ENCODE peak calls at places on chromosomes 16 and 17, in five cellular contexts. One of them, this sample, is unnamed.

GRCh38 chr16:82007189-82007588 is 4.1 kb downstream of the SDR42E1 start:
- DNase-seq in upper lobe of left lung: no peak
- DNase-seq in PC-9: no peak
- DNase-seq in cardiac muscle cell: no peak
- DNase-seq in stomach: no peak
- DNase-seq in this sample: no peak

GRCh38 chr17:64147110-64148016 is 17.4 kb upstream of the ERN1 start:
- DNase-seq in upper lobe of left lung: no peak
- DNase-seq in PC-9: peak
- DNase-seq in cardiac muscle cell: peak
- DNase-seq in stomach: no peak
- DNase-seq in this sample: peak

GRCh38 chr16:2966803-2967184 is 2.4 kb upstream of the PAQR4 start:
- DNase-seq in upper lobe of left lung: peak
- DNase-seq in PC-9: no peak
- DNase-seq in cardiac muscle cell: peak
- DNase-seq in stomach: peak
- DNase-seq in this sample: no peak

GRCh38 chr17:39058524-39058923 is 91.3 kb upstream of the FBXO47 start:
- DNase-seq in upper lobe of left lung: no peak
- DNase-seq in PC-9: no peak
- DNase-seq in cardiac muscle cell: no peak
- DNase-seq in stomach: no peak
- DNase-seq in this sample: no peak

GRCh38 chr17:614637-615546 is 99.7 kb downstream of the VPS53 start:
- DNase-seq in upper lobe of left lung: no peak
- DNase-seq in PC-9: no peak
- DNase-seq in cardiac muscle cell: no peak
- DNase-seq in stomach: no peak
- DNase-seq in this sample: peak

GRCh38 chr16:62665269-62665668 is 629.0 kb upstream of the CDH8 start:
- DNase-seq in upper lobe of left lung: no peak
- DNase-seq in PC-9: no peak
- DNase-seq in cardiac muscle cell: no peak
- DNase-seq in stomach: no peak
- DNase-seq in this sample: no peak

GRCh38 chr17:32348483-32348800 is 1.5 kb upstream of the ZNF207 start:
- DNase-seq in upper lobe of left lung: no peak
- DNase-seq in PC-9: no peak
- DNase-seq in cardiac muscle cell: no peak
- DNase-seq in stomach: no peak
- DNase-seq in this sample: no peak

GRCh38 chr16:242281-242680 is 7.7 kb downstream of the FAM234A start:
- DNase-seq in upper lobe of left lung: no peak
- DNase-seq in PC-9: no peak
- DNase-seq in cardiac muscle cell: no peak
- DNase-seq in stomach: no peak
- DNase-seq in this sample: no peak

GRCh38 chr17:17416400-17417360 is 60.1 kb upstream of the MED9 start:
- DNase-seq in upper lobe of left lung: peak
- DNase-seq in PC-9: peak
- DNase-seq in cardiac muscle cell: peak
- DNase-seq in stomach: peak
- DNase-seq in this sample: no peak

GRCh38 chr17:34926661-34927060 is 34.6 kb downstream of the CCT6B start:
- DNase-seq in upper lobe of left lung: no peak
- DNase-seq in PC-9: no peak
- DNase-seq in cardiac muscle cell: no peak
- DNase-seq in stomach: no peak
- DNase-seq in this sample: no peak

GRCh38 chr17:27256225-27257030 is 37.5 kb upstream of the WSB1 start:
- DNase-seq in upper lobe of left lung: peak
- DNase-seq in PC-9: peak
- DNase-seq in cardiac muscle cell: peak
- DNase-seq in stomach: no peak
- DNase-seq in this sample: no peak

GRCh38 chr17:64240741-64241347 is 22.2 kb downstream of the TEX2 start:
- DNase-seq in upper lobe of left lung: peak
- DNase-seq in PC-9: no peak
- DNase-seq in cardiac muscle cell: peak
- DNase-seq in stomach: no peak
- DNase-seq in this sample: peak

GRCh38 chr16:72409428-72409827 is 237.5 kb upstream of the PMFBP1 start:
- DNase-seq in upper lobe of left lung: no peak
- DNase-seq in PC-9: no peak
- DNase-seq in cardiac muscle cell: no peak
- DNase-seq in stomach: no peak
- DNase-seq in this sample: no peak

GRCh38 chr16:14955546-14956231 is 18.4 kb downstream of the NPIPA1 start:
- DNase-seq in upper lobe of left lung: no peak
- DNase-seq in PC-9: no peak
- DNase-seq in cardiac muscle cell: no peak
- DNase-seq in stomach: no peak
- DNase-seq in this sample: no peak

GRCh38 chr17:16447676-16448075 is 32.3 kb downstream of the TRPV2 start:
- DNase-seq in upper lobe of left lung: no peak
- DNase-seq in PC-9: no peak
- DNase-seq in cardiac muscle cell: no peak
- DNase-seq in stomach: no peak
- DNase-seq in this sample: no peak

GRCh38 chr17:65018612-65019290 is 37.8 kb downstream of the GNA13 start:
- DNase-seq in upper lobe of left lung: no peak
- DNase-seq in PC-9: no peak
- DNase-seq in cardiac muscle cell: no peak
- DNase-seq in stomach: no peak
- DNase-seq in this sample: no peak

GRCh38 chr17:39000021-39000601 is 32.9 kb upstream of the FBXO47 start:
- DNase-seq in upper lobe of left lung: no peak
- DNase-seq in PC-9: no peak
- DNase-seq in cardiac muscle cell: no peak
- DNase-seq in stomach: no peak
- DNase-seq in this sample: no peak

GRCh38 chr17:38451840-38452529 is 23.7 kb downstream of the ARHGAP23 start:
- DNase-seq in upper lobe of left lung: no peak
- DNase-seq in PC-9: no peak
- DNase-seq in cardiac muscle cell: peak
- DNase-seq in stomach: no peak
- DNase-seq in this sample: peak

GRCh38 chr16:11356573-11357331 is 11.5 kb downstream of the RMI2 start:
- DNase-seq in upper lobe of left lung: peak
- DNase-seq in PC-9: no peak
- DNase-seq in cardiac muscle cell: peak
- DNase-seq in stomach: peak
- DNase-seq in this sample: no peak

GRCh38 chr16:61814716-61815347 is 221.4 kb downstream of the CDH8 start:
- DNase-seq in upper lobe of left lung: no peak
- DNase-seq in PC-9: no peak
- DNase-seq in cardiac muscle cell: no peak
- DNase-seq in stomach: no peak
- DNase-seq in this sample: no peak

GRCh38 chr16:67228034-67228785 is 1.3 kb downstream of the TMEM208 start:
- DNase-seq in upper lobe of left lung: no peak
- DNase-seq in PC-9: no peak
- DNase-seq in cardiac muscle cell: no peak
- DNase-seq in stomach: no peak
- DNase-seq in this sample: no peak

GRCh38 chr17:38404174-38404943 is 23.9 kb upstream of the ARHGAP23 start:
- DNase-seq in upper lobe of left lung: no peak
- DNase-seq in PC-9: no peak
- DNase-seq in cardiac muscle cell: no peak
- DNase-seq in stomach: no peak
- DNase-seq in this sample: no peak

GRCh38 chr17:15288859-15289258 is 23.7 kb upstream of the PMP22 start:
- DNase-seq in upper lobe of left lung: no peak
- DNase-seq in PC-9: no peak
- DNase-seq in cardiac muscle cell: no peak
- DNase-seq in stomach: no peak
- DNase-seq in this sample: no peak

GRCh38 chr16:30768583-30769181 is 6.6 kb downstream of the RNF40 start:
- DNase-seq in upper lobe of left lung: no peak
- DNase-seq in PC-9: no peak
- DNase-seq in cardiac muscle cell: no peak
- DNase-seq in stomach: no peak
- DNase-seq in this sample: no peak

GRCh38 chr16:89149386-89149785 is 22.2 kb upstream of the CDH15 start:
- DNase-seq in upper lobe of left lung: no peak
- DNase-seq in PC-9: no peak
- DNase-seq in cardiac muscle cell: no peak
- DNase-seq in stomach: no peak
- DNase-seq in this sample: no peak

GRCh38 chr16:49776085-49776501 is 79.8 kb downstream of the ZNF423 start:
- DNase-seq in upper lobe of left lung: no peak
- DNase-seq in PC-9: no peak
- DNase-seq in cardiac muscle cell: peak
- DNase-seq in stomach: no peak
- DNase-seq in this sample: no peak

GRCh38 chr17:8462564-8462963 is 26.9 kb downstream of the NDEL1 start:
- DNase-seq in upper lobe of left lung: no peak
- DNase-seq in PC-9: no peak
- DNase-seq in cardiac muscle cell: no peak
- DNase-seq in stomach: no peak
- DNase-seq in this sample: no peak
- TF ChIP-seq CTCF in upper lobe of left lung: no peak
- TF ChIP-seq CTCF in PC-9: no peak
- TF ChIP-seq CTCF in cardiac muscle cell: no peak
- TF ChIP-seq CTCF in stomach: no peak
- TF ChIP-seq CTCF in this sample: no peak

GRCh38 chr17:82065638-82066303 is at the start of gene DUS1L:
- DNase-seq in upper lobe of left lung: no peak
- DNase-seq in PC-9: no peak
- DNase-seq in cardiac muscle cell: peak
- DNase-seq in stomach: peak
- DNase-seq in this sample: peak
- H3K27ac ChIP-seq in upper lobe of left lung: peak
- H3K27ac ChIP-seq in PC-9: no peak
- H3K27ac ChIP-seq in cardiac muscle cell: peak
- H3K27ac ChIP-seq in stomach: peak
- H3K27ac ChIP-seq in this sample: peak

DNA sequence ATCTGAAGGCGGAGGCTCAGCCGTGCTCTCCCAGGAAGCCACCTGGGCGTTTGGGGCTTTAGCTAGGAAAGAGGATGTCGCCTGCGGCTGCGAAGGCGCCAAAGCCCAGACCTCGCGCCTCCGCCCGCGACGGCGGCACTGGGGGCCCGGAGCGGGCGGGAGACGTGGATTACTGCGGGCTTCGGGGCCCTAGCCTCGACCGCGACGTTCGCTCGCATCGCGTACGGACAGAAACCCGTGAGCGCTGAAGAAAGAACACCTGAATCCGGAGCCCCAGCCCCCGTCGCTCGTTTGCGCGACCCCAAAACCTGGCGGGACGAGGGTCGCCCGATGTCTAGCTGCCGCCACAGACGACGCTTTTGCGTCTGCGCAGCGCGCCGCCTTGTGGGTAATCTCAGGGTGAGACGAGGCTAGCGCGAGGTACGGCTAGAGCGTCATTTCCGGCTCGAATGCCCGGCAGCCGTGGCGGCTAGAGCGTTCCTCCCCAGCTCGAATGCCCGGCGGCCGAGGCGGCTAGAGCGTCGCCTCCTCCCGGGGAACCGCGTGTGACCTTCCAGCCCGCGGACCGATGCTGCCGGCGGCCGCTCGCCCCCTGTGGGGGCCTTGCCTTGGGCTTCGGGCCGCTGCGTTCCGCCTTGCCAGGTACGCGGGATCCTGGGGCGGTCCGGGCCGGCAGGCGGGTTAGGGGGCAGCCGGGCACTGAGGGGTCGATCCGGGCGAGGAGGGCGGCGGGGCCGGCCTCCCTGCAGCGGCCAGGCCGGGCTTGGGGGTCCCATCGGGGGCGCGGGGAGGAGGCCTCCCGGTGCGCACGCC is at the start of gene MRPL12:
- DNase-seq in upper lobe of left lung: peak
- DNase-seq in PC-9: peak
- DNase-seq in cardiac muscle cell: peak
- DNase-seq in stomach: peak
- DNase-seq in this sample: peak
- TF ChIP-seq CTCF in upper lobe of left lung: no peak
- TF ChIP-seq CTCF in PC-9: peak
- TF ChIP-seq CTCF in cardiac muscle cell: peak
- TF ChIP-seq CTCF in stomach: peak
- TF ChIP-seq CTCF in this sample: no peak

GRCh38 chr17:9872852-9873251 is 32.2 kb downstream of the RCVRN start:
- DNase-seq in upper lobe of left lung: no peak
- DNase-seq in PC-9: no peak
- DNase-seq in cardiac muscle cell: no peak
- DNase-seq in stomach: no peak
- DNase-seq in this sample: no peak

GRCh38 chr17:9878791-9879525 is 26.1 kb downstream of the RCVRN start:
- DNase-seq in upper lobe of left lung: no peak
- DNase-seq in PC-9: peak
- DNase-seq in cardiac muscle cell: peak
- DNase-seq in stomach: no peak
- DNase-seq in this sample: peak

GRCh38 chr17:9878361-9878760 is 26.7 kb downstream of the RCVRN start:
- DNase-seq in upper lobe of left lung: no peak
- DNase-seq in PC-9: no peak
- DNase-seq in cardiac muscle cell: no peak
- DNase-seq in stomach: no peak
- DNase-seq in this sample: no peak

GRCh38 chr17:9875441-9875840 is 29.6 kb downstream of the RCVRN start:
- DNase-seq in upper lobe of left lung: no peak
- DNase-seq in PC-9: peak
- DNase-seq in cardiac muscle cell: peak
- DNase-seq in stomach: no peak
- DNase-seq in this sample: no peak

GRCh38 chr17:9874722-9875121 is 30.3 kb downstream of the RCVRN start:
- DNase-seq in upper lobe of left lung: no peak
- DNase-seq in PC-9: no peak
- DNase-seq in cardiac muscle cell: no peak
- DNase-seq in stomach: no peak
- DNase-seq in this sample: no peak
- H3K27ac ChIP-seq in upper lobe of left lung: no peak
- H3K27ac ChIP-seq in PC-9: peak
- H3K27ac ChIP-seq in cardiac muscle cell: no peak
- H3K27ac ChIP-seq in stomach: no peak
- H3K27ac ChIP-seq in this sample: no peak

DNA sequence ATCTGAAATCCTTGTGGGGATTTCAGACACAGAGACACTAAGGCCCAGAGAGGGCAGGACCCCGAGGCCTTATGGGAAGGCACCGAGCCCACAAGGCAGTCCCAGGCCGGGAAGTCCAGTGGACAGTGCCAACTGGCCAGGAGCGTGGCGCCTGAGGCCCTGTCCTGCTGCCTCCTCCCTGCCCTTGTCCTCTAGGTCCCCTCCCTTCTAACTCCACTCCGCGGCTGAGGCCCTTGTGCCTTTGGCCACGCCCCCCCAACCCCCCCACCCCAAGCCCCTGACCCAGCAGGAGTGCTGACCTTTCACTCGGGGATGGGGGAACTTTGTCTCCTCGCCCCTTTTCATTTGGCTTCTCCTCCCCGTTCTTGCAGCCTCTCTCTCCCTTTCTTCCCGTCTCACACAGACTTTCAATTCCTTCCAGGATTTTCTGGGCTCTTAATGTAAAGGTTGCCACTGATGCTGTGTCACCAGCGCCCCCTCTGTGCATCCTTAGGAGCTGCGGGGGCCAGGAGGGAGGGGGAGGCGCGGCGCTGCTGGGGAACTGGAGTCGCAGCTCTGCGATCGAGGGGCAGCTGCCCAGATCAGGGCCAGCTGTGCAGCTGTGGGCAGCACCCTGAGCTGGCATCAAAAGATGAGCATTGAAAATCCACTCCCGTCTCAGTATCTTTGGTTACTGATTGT is 29.1 kb downstream of the CRHR1 start:
- DNase-seq in upper lobe of left lung: no peak
- DNase-seq in PC-9: no peak
- DNase-seq in cardiac muscle cell: peak
- DNase-seq in stomach: no peak
- DNase-seq in this sample: no peak
- TF ChIP-seq CTCF in upper lobe of left lung: no peak
- TF ChIP-seq CTCF in PC-9: no peak
- TF ChIP-seq CTCF in cardiac muscle cell: peak
- TF ChIP-seq CTCF in stomach: no peak
- TF ChIP-seq CTCF in this sample: no peak

This sample was measured in RWPE1.